ENCODE peak calls at places on chromosomes 16 and 17, in six cellular contexts. E is NCI-H2171 treated with DMSO at 0.1 percent for 48 hours; V is activated naive CD4-positive, alpha-beta T cell treated with anti-CD3 and anti-CD28 coated beads, Interleukin-2, amount 10 ng/mL, durations not matched to agents 7 days and 5 days; Q is GM18507; U is Kasumi-1; X is ELR. P is an unnamed sample.

GRCh38 chr17:15039366-15039765 is 225.8 kb downstream of the PMP22 start:
- DNase-seq in E (no peak), Q (no peak), V (no peak), X (peak), U (no peak), P (no peak)

GRCh38 chr16:15879255-15879804 is 9.1 kb downstream of the CEP20 start:
- DNase-seq in Q (no peak), E (no peak), V (no peak), U (no peak), X (peak), P (no peak)

GRCh38 chr17:61728297-61728836 is 135.0 kb downstream of the BRIP1 start:
- DNase-seq in V (no peak), X (no peak), Q (no peak), U (no peak), E (no peak), P (no peak)

GRCh38 chr17:2965621-2966275 is 97.7 kb downstream of the OR1D5 start:
- DNase-seq in V (no peak), Q (no peak), U (no peak), X (peak), E (no peak), P (no peak)

GRCh38 chr16:11050954-11051353 is 106.6 kb downstream of the CLEC16A start:
- DNase-seq in V (no peak), Q (no peak), X (no peak), U (no peak), E (peak), P (no peak)

GRCh38 chr17:79196913-79197312 is 122.3 kb downstream of the ENGASE start:
- DNase-seq in X (no peak), E (no peak), U (no peak), V (no peak), Q (no peak), P (no peak)

GRCh38 chr16:11090947-11091785 is 146.8 kb downstream of the CLEC16A start:
- DNase-seq in Q (no peak), X (no peak), V (peak), E (no peak), U (peak), P (no peak)

GRCh38 chr17:80861892-80862291 is 129.7 kb upstream of the CHMP6 start:
- DNase-seq in Q (no peak), X (peak), E (peak), U (peak), V (peak), P (no peak)

GRCh38 chr17:57988301-57989010 is 402 bp upstream of the VEZF1 start:
- DNase-seq in X (peak), V (peak), U (peak), Q (peak), E (peak), P (peak)